ENCODE peak calls at places on chromosomes 2 and 18, in five cellular contexts. One of them, this sample, is unnamed.

GRCh38 chr2:158079672-158080071 is 22.0 kb upstream of the UPP2 start:
- DNase-seq in brain microvascular endothelial cell: no peak
- DNase-seq in endothelial cell: no peak
- DNase-seq in CD4-positive, alpha-beta memory T cell: no peak
- DNase-seq in ACHN: no peak
- DNase-seq in this sample: peak

GRCh38 chr18:51621103-51621969 is 423.9 kb upstream of the MEX3C start:
- DNase-seq in endothelial cell: peak
- DNase-seq in brain microvascular endothelial cell: peak
- DNase-seq in ACHN: peak
- DNase-seq in CD4-positive, alpha-beta memory T cell: no peak
- DNase-seq in this sample: no peak

GRCh38 chr2:183552716-183553115 is 428.5 kb downstream of the NUP35 start:
- DNase-seq in ACHN: no peak
- DNase-seq in CD4-positive, alpha-beta memory T cell: no peak
- DNase-seq in endothelial cell: no peak
- DNase-seq in brain microvascular endothelial cell: no peak
- DNase-seq in this sample: no peak

GRCh38 chr2:40642261-40642660 is 190.4 kb upstream of the SLC8A1 start:
- DNase-seq in endothelial cell: no peak
- DNase-seq in brain microvascular endothelial cell: no peak
- DNase-seq in CD4-positive, alpha-beta memory T cell: no peak
- DNase-seq in ACHN: no peak
- DNase-seq in this sample: no peak

GRCh38 chr2:8761529-8762164 is 75.8 kb downstream of the KIDINS220 start:
- DNase-seq in brain microvascular endothelial cell: peak
- DNase-seq in endothelial cell: no peak
- DNase-seq in CD4-positive, alpha-beta memory T cell: peak
- DNase-seq in ACHN: peak
- DNase-seq in this sample: peak

GRCh38 chr18:41165625-41166024 is 789.4 kb upstream of the PIK3C3 start:
- DNase-seq in CD4-positive, alpha-beta memory T cell: no peak
- DNase-seq in endothelial cell: no peak
- DNase-seq in ACHN: no peak
- DNase-seq in brain microvascular endothelial cell: peak
- DNase-seq in this sample: no peak

GRCh38 chr2:63840081-63840784 is 1.5 kb upstream of the UGP2 start:
- DNase-seq in brain microvascular endothelial cell: no peak
- DNase-seq in endothelial cell: no peak
- DNase-seq in CD4-positive, alpha-beta memory T cell: no peak
- DNase-seq in ACHN: no peak
- DNase-seq in this sample: no peak

GRCh38 chr2:172252154-172252553 is 149.5 kb upstream of the DLX2 start:
- DNase-seq in CD4-positive, alpha-beta memory T cell: no peak
- DNase-seq in endothelial cell: no peak
- DNase-seq in ACHN: no peak
- DNase-seq in brain microvascular endothelial cell: no peak
- DNase-seq in this sample: no peak

GRCh38 chr2:74226648-74227213 is 28.3 kb downstream of the MTHFD2 start:
- DNase-seq in ACHN: no peak
- DNase-seq in CD4-positive, alpha-beta memory T cell: no peak
- DNase-seq in endothelial cell: no peak
- DNase-seq in brain microvascular endothelial cell: no peak
- DNase-seq in this sample: no peak

GRCh38 chr18:55419939-55420664 is 167.9 kb downstream of the TCF4 start:
- DNase-seq in ACHN: no peak
- DNase-seq in brain microvascular endothelial cell: no peak
- DNase-seq in CD4-positive, alpha-beta memory T cell: no peak
- DNase-seq in endothelial cell: no peak
- DNase-seq in this sample: no peak

GRCh38 chr2:152497481-152498052 is 162.6 kb downstream of the FMNL2 start:
- DNase-seq in CD4-positive, alpha-beta memory T cell: no peak
- DNase-seq in brain microvascular endothelial cell: peak
- DNase-seq in ACHN: peak
- DNase-seq in endothelial cell: no peak
- DNase-seq in this sample: peak

GRCh38 chr18:53382870-53383269 is 841.6 kb downstream of the MBD2 start:
- DNase-seq in ACHN: no peak
- DNase-seq in endothelial cell: no peak
- DNase-seq in CD4-positive, alpha-beta memory T cell: no peak
- DNase-seq in brain microvascular endothelial cell: no peak
- DNase-seq in this sample: no peak

GRCh38 chr2:237568121-237568660 is 1.8 kb downstream of the PRLH start:
- DNase-seq in CD4-positive, alpha-beta memory T cell: no peak
- DNase-seq in brain microvascular endothelial cell: no peak
- DNase-seq in ACHN: no peak
- DNase-seq in endothelial cell: no peak
- DNase-seq in this sample: no peak

GRCh38 chr2:111030271-111030891 is 90.3 kb upstream of the BCL2L11 start:
- DNase-seq in CD4-positive, alpha-beta memory T cell: no peak
- DNase-seq in ACHN: peak
- DNase-seq in brain microvascular endothelial cell: no peak
- DNase-seq in endothelial cell: no peak
- DNase-seq in this sample: no peak

GRCh38 chr18:28961669-28962228 is 784.8 kb upstream of the CDH2 start:
- DNase-seq in brain microvascular endothelial cell: peak
- DNase-seq in CD4-positive, alpha-beta memory T cell: no peak
- DNase-seq in endothelial cell: peak
- DNase-seq in ACHN: peak
- DNase-seq in this sample: peak

GRCh38 chr2:240149943-240150784 is 9.7 kb upstream of the OTOS start:
- DNase-seq in brain microvascular endothelial cell: peak
- DNase-seq in endothelial cell: peak
- DNase-seq in CD4-positive, alpha-beta memory T cell: no peak
- DNase-seq in ACHN: peak
- DNase-seq in this sample: peak

GRCh38 chr2:200588076-200588678 is 2.4 kb downstream of the AOX1 start:
- DNase-seq in endothelial cell: no peak
- DNase-seq in brain microvascular endothelial cell: no peak
- DNase-seq in ACHN: no peak
- DNase-seq in CD4-positive, alpha-beta memory T cell: no peak
- DNase-seq in this sample: no peak

This sample was measured in NCI-H226.